ENCODE peak calls at places on chromosomes 13 and 19, in four cellular contexts. T is HCT116, I is K562, Q is H1. S is an unnamed sample.

GRCh38 chr19:10915511-10916091 is 12.8 kb downstream of the YIPF2 start:
- DNase-seq in T (no peak), I (no peak), Q (no peak), S (no peak)

GRCh38 chr13:46949211-46949610 is 52.4 kb upstream of the HTR2A start:
- DNase-seq in T (no peak), I (no peak), Q (no peak), S (no peak)

GRCh38 chr13:49749852-49750251 is 42.6 kb downstream of the KPNA3 start:
- DNase-seq in T (no peak), I (no peak), Q (no peak), S (no peak)

GRCh38 chr13:51453959-51454703 is 1.3 kb upstream of the INTS6 start:
- DNase-seq in T (no peak), I (peak), Q (no peak), S (no peak)

GRCh38 chr13:79434578-79434977 is 28.5 kb upstream of the RBM26 start:
- DNase-seq in T (no peak), I (no peak), Q (no peak), S (no peak)

GRCh38 chr19:34193876-34194275 is 21.6 kb downstream of the LSM14A start:
- DNase-seq in T (no peak), I (no peak), Q (no peak), S (no peak)

GRCh38 chr19:6212403-6213265 is 67.1 kb downstream of the MLLT1 start:
- DNase-seq in T (no peak), I (no peak), Q (no peak), S (no peak)

GRCh38 chr19:35459414-35460082 is 11.5 kb downstream of the FFAR2 start:
- DNase-seq in T (no peak), I (peak), Q (no peak), S (no peak)

GRCh38 chr19:28012361-28012760 is 1200.6 kb downstream of the UQCRFS1 start:
- DNase-seq in T (no peak), I (peak), Q (peak), S (no peak)

GRCh38 chr13:98972627-98973026 is 5.2 kb downstream of the DOCK9 start:
- DNase-seq in T (peak), I (no peak), Q (no peak), S (no peak)

GRCh38 chr19:41537789-41538188 is 38.2 kb upstream of the CEACAM21 start:
- DNase-seq in T (no peak), I (no peak), Q (no peak), S (no peak)

GRCh38 chr13:110410906-110411305 is 103.8 kb downstream of the COL4A2 start:
- DNase-seq in T (no peak), I (no peak), Q (no peak), S (no peak)
- TF ChIP-seq EGR1 in T (no peak), I (no peak), Q (no peak), S (no peak)

GRCh38 chr19:39296055-39296645 is at the start of gene IFNL1:
- DNase-seq in T (no peak), I (no peak), Q (no peak), S (no peak)
- TF ChIP-seq EGR1 in T (no peak), I (no peak), Q (no peak), S (no peak)

GRCh38 chr13:43934273-43934672 is 54.6 kb downstream of the LACC1 start:
- DNase-seq in T (no peak), I (no peak), Q (no peak), S (no peak)
- TF ChIP-seq EGR1 in T (no peak), I (no peak), Q (no peak), S (no peak)

GRCh38 chr19:4496304-4496703 is 22.0 kb downstream of the PLIN4 start:
- DNase-seq in T (no peak), I (no peak), Q (no peak), S (no peak)
- TF ChIP-seq EGR1 in T (no peak), I (no peak), Q (no peak), S (no peak)

DNA sequence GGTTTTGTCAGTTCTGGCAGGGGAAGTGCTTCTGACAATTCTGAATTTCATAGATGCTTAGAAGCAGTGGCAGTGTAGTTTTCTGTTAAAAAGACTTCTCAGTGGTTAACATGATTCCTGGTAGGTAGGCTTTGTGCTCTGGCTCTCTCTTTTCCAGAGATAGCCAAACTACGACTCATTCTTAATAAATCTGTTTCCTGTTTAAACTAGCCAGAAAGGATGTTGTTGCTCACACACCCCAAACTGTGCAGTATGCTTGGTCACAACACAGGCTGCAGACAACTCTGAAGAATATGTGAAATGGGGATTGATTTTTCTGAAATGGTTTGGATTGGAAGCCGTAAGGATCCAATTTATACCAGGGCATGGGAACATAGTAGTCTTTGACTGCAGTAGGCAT is 711.5 kb downstream of the PCDH17 start:
- DNase-seq in T (no peak), I (no peak), Q (no peak), S (no peak)
- TF ChIP-seq EGR1 in T (no peak), I (no peak), Q (no peak), S (no peak)

DNA sequence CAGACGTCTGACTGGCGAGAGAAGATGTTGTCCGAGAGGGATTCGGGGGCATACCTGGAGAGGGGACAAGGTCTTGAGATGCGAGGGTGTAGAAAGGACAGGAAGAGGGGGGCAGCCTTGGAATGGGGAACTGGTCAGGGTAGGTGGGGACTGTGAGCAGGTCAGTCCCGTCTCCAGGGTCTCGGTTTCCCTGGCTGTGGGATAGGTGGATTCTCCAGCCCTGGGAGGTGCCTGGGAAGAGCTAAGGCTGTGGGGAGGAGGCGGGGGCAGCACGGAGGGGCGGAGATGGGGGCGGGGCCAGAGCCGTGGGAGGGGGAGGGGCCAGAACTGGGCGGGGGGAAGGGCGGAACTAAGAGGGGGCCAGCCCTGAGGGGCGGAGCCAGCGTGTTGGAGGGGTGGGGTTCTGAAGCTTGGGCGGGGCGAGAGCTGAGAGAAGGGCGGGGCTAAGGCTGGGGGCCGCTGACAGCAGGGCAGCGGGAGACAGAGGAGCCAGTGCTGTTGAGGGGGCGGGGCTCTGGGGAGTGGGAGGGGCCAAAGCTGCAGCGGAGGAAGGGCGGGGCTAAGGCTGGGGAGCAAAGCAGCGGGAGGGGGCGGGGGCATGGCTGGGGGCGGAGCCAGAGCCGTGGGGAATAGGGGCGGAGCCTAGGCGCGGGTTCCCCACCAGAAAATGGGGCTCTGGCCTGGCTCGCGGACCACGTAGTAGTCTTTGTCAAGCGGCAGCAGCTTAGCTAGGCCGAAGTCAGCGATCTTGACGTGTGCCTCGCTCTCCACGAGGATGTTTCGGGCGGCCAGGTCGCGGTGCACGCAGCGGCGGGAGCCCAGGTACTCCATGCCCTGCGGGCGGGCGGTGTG is 9.5 kb upstream of the INSL3 start:
- DNase-seq in T (peak), I (peak), Q (peak), S (no peak)
- TF ChIP-seq EGR1 in T (peak), I (no peak), Q (no peak), S (no peak)